ENCODE peak calls at places on chromosomes 1 and 21, in four cellular contexts. S is HCT116; Y is effector memory CD4-positive, alpha-beta T cell; O is CD4-positive, CD25-positive, alpha-beta regulatory T cell. X is an unnamed sample. For H3K4me1, the result is how much of the 10 kb centered on the place peaks cover.

GRCh38 chr1:171985639-171986038 is 144.3 kb downstream of the DNM3 start:
- DNase-seq in S (peak), Y (no peak), O (peak), X (no peak)

GRCh38 chr1:200644021-200644420 is 23.5 kb upstream of the KIF14 start:
- DNase-seq in S (no peak), Y (no peak), O (no peak), X (no peak)

GRCh38 chr1:236518343-236518742 is 5.4 kb upstream of the LGALS8 start:
- DNase-seq in S (no peak), Y (no peak), O (no peak), X (no peak)

GRCh38 chr1:224554620-224555259 is 61.4 kb upstream of the CNIH3 start:
- DNase-seq in S (no peak), Y (no peak), O (no peak), X (no peak)

GRCh38 chr1:26799479-26800133 is 11.9 kb downstream of the PIGV start:
- DNase-seq in S (peak), Y (no peak), O (no peak), X (peak)

GRCh38 chr1:34126486-34126885 is 38.5 kb downstream of the CSMD2 start:
- DNase-seq in S (no peak), Y (no peak), O (no peak), X (no peak)

GRCh38 chr1:29236993-29237905 is 927 bp downstream of the PTPRU start:
- DNase-seq in S (no peak), Y (no peak), O (no peak), X (peak)

GRCh38 chr1:98391175-98391574 is 270.3 kb upstream of the SNX7 start:
- DNase-seq in S (no peak), Y (no peak), O (no peak), X (no peak)

GRCh38 chr21:44434568-44434925 is 20.8 kb upstream of the LRRC3 start:
- DNase-seq in S (no peak), Y (no peak), O (no peak), X (no peak)

GRCh38 chr1:166903232-166903631 is 27.2 kb upstream of the TADA1 start:
- DNase-seq in S (no peak), Y (no peak), O (no peak), X (no peak)

GRCh38 chr1:2463396-2463795 is 12.7 kb upstream of the PLCH2 start:
- DNase-seq in S (no peak), Y (no peak), O (no peak), X (no peak)

GRCh38 chr1:58994664-58995063 is 210.8 kb upstream of the JUN start:
- DNase-seq in S (no peak), Y (no peak), O (no peak), X (no peak)

GRCh38 chr1:167420510-167420909 is 97.8 kb downstream of the CD247 start:
- DNase-seq in S (no peak), Y (no peak), O (no peak), X (no peak)

GRCh38 chr1:162564762-162565218 is 3.3 kb downstream of the UAP1 start:
- DNase-seq in S (no peak), Y (no peak), O (no peak), X (no peak)

GRCh38 chr21:21003701-21004100 is 5.5 kb downstream of the NCAM2 start:
- DNase-seq in S (peak), Y (no peak), O (no peak), X (no peak)

GRCh38 chr1:109620396-109620817 is 770 bp downstream of the AMPD2 start:
- DNase-seq in S (no peak), Y (no peak), O (no peak), X (peak)

GRCh38 chr1:47023268-47024137 is at the start of gene CYP4X1:
- DNase-seq in S (no peak), Y (no peak), O (no peak), X (peak)

GRCh38 chr1:90831910-90832309 is 114.8 kb upstream of the BARHL2 start:
- DNase-seq in S (no peak), Y (no peak), O (no peak), X (no peak)

GRCh38 chr1:31588751-31589515 is 12.6 kb downstream of the TINAGL1 start:
- DNase-seq in S (no peak), Y (no peak), O (no peak), X (peak)

GRCh38 chr1:234212764-234213406 is 160.4 kb upstream of the COA6 start:
- DNase-seq in S (no peak), Y (no peak), O (peak), X (no peak)

GRCh38 chr21:32257952-32258785 is 20.7 kb downstream of the MIS18A start:
- DNase-seq in S (peak), Y (no peak), O (peak), X (peak)

GRCh38 chr1:111909010-111909409 is 80.5 kb downstream of the KCND3 start:
- DNase-seq in S (no peak), Y (no peak), O (no peak), X (no peak)

GRCh38 chr1:203338335-203339036 is 12.4 kb downstream of the FMOD start:
- DNase-seq in S (peak), Y (peak), O (peak), X (peak)

GRCh38 chr1:15152318-15153183 is 996 bp upstream of the TMEM51 start:
- DNase-seq in S (peak), Y (no peak), O (no peak), X (peak)

GRCh38 chr1:89451011-89451410 is 73.6 kb upstream of the LRRC8B start:
- DNase-seq in S (no peak), Y (no peak), O (peak), X (no peak)

GRCh38 chr1:22447581-22448215 is 4.0 kb upstream of the ZBTB40 start:
- DNase-seq in S (no peak), Y (no peak), O (no peak), X (no peak)

GRCh38 chr1:40795811-40796586 is 12.4 kb downstream of the KCNQ4 start:
- DNase-seq in S (no peak), Y (no peak), O (peak), X (no peak)

GRCh38 chr1:91806146-91806545 is 79.8 kb downstream of the TGFBR3 start:
- DNase-seq in S (no peak), Y (no peak), O (no peak), X (no peak)

GRCh38 chr1:187051618-187052232 is 223.0 kb downstream of the PLA2G4A start:
- DNase-seq in S (peak), Y (no peak), O (peak), X (no peak)

GRCh38 chr1:204837440-204838084 is 33.1 kb upstream of the NFASC start:
- DNase-seq in S (no peak), Y (no peak), O (peak), X (no peak)

GRCh38 chr1:159929155-159930051 is 4.1 kb upstream of the TAGLN2 start:
- DNase-seq in S (no peak), Y (no peak), O (no peak), X (no peak)

GRCh38 chr1:113684153-113684541 is 75.1 kb downstream of the PHTF1 start:
- DNase-seq in S (no peak), Y (no peak), O (no peak), X (peak)

GRCh38 chr1:59570524-59570923 is 244.2 kb upstream of the HOOK1 start:
- DNase-seq in S (no peak), Y (peak), O (peak), X (peak)

GRCh38 chr1:185157599-185158469 is 867 bp downstream of the SWT1 start:
- DNase-seq in S (no peak), Y (no peak), O (no peak), X (no peak)

GRCh38 chr1:11616766-11617165 is 37.5 kb downstream of the FBXO2 start:
- DNase-seq in S (no peak), Y (no peak), O (no peak), X (no peak)

GRCh38 chr1:182035097-182035770 is 26.3 kb downstream of the ZNF648 start:
- DNase-seq in S (no peak), Y (no peak), O (peak), X (no peak)

GRCh38 chr1:114691061-114691460 is 4.3 kb downstream of the AMPD1 start:
- DNase-seq in S (no peak), Y (no peak), O (no peak), X (no peak)

GRCh38 chr21:46371204-46372013 is 47.5 kb downstream of the PCNT start:
- DNase-seq in S (no peak), Y (no peak), O (no peak), X (no peak)

GRCh38 chr1:41784516-41785279 is 134.0 kb downstream of the HIVEP3 start:
- DNase-seq in S (no peak), Y (no peak), O (no peak), X (no peak)

GRCh38 chr1:112472142-112472541 is 36.6 kb upstream of the WNT2B start:
- DNase-seq in S (no peak), Y (no peak), O (no peak), X (no peak)

GRCh38 chr1:93172778-93173177 is 7.4 kb downstream of the TMED5 start:
- DNase-seq in S (no peak), Y (no peak), O (no peak), X (no peak)
- H3K4me1 ChIP-seq in S (under half), Y (under half), O (under half), X (under half)

GRCh38 chr1:169784102-169784501 is 10.6 kb downstream of the METTL18 start:
- DNase-seq in S (no peak), Y (no peak), O (no peak), X (no peak)

GRCh38 chr1:169779150-169779549 is 15.6 kb downstream of the METTL18 start:
- DNase-seq in S (no peak), Y (no peak), O (no peak), X (no peak)

GRCh38 chr1:169785267-169785666 is 9.4 kb downstream of the METTL18 start:
- DNase-seq in S (no peak), Y (no peak), O (no peak), X (no peak)

GRCh38 chr1:169779970-169780369 is 14.7 kb downstream of the METTL18 start:
- DNase-seq in S (no peak), Y (no peak), O (no peak), X (no peak)

DNA sequence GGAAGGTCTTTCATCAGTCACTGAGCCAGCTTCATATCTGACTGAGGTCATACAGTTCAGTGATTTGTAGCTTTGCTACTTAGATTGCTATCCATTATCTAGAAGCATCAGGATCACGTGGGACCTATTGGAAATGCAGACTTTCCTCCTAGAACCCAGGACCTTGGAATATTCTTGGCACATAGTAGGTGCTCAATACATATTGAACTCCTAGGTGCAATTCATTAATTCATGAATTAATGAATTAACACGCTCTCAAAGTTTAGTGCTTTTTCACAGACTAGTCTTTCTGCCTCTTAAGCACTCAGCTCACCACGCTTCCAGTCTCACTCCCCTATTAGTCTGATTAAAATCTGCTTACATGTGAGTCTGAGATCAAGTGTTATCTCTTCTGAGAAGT is 12.1 kb downstream of the METTL18 start:
- DNase-seq in S (no peak), Y (no peak), O (no peak), X (no peak)
- H3K27ac ChIP-seq in S (no peak), Y (no peak), O (no peak), X (no peak)

GRCh38 chr21:26958792-26959191 is 8.1 kb downstream of the ADAMTS5 start:
- DNase-seq in S (no peak), Y (no peak), O (no peak), X (no peak)

GRCh38 chr21:26954591-26955214 is 12.2 kb downstream of the ADAMTS5 start:
- DNase-seq in S (no peak), Y (no peak), O (no peak), X (no peak)

GRCh38 chr21:26961704-26962103 is 5.2 kb downstream of the ADAMTS5 start:
- DNase-seq in S (no peak), Y (no peak), O (no peak), X (no peak)

GRCh38 chr21:26952274-26953066 is 14.4 kb downstream of the ADAMTS5 start:
- DNase-seq in S (no peak), Y (no peak), O (no peak), X (no peak)

GRCh38 chr21:26956216-26956615 is 10.7 kb downstream of the ADAMTS5 start:
- DNase-seq in S (no peak), Y (no peak), O (no peak), X (no peak)
- H3K4me1 ChIP-seq in S (under half), Y (under half), O (under half), X (under half)

DNA sequence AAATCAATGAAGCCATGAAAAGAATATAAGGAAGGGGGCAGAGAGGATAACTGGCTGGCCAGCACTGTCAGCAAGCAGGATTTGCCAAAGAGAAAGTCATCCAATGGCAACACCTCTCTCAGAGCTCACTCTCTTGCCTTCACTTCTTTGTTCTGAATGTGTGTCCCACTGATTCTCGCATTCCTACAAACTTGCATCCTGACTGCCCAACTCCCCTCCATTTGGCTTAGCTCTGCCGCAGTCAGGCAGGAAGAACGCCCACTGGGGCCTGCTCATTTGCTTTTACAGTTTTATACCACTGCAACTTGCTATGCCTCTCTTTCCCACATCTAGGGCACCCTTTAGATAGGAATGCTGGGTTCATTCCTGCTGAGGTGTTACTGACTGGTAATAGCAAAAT is 364.2 kb upstream of the ST6GALNAC5 start:
- DNase-seq in S (no peak), Y (no peak), O (no peak), X (no peak)
- H3K27ac ChIP-seq in S (no peak), Y (no peak), O (no peak), X (no peak)

GRCh38 chr1:20477355-20478071 is 8.5 kb downstream of the CAMK2N1 start:
- DNase-seq in S (no peak), Y (no peak), O (no peak), X (no peak)
- H3K4me1 ChIP-seq in S (half or more), Y (under half), O (under half), X (half or more)

GRCh38 chr1:201771466-201771865 is 57.5 kb upstream of the IPO9 start:
- DNase-seq in S (no peak), Y (no peak), O (no peak), X (no peak)
- H3K27ac ChIP-seq in S (no peak), Y (no peak), O (no peak), X (no peak)

GRCh38 chr1:9807541-9807940 is 16.2 kb downstream of the CLSTN1 start:
- DNase-seq in S (no peak), Y (no peak), O (no peak), X (no peak)
- H3K4me1 ChIP-seq in S (under half), Y (under half), O (under half), X (under half)